ENCODE peak calls at places on chromosomes 4 and X, in eight cellular contexts. One of them, this sample, is unnamed.

GRCh38 chrX:145393702-145394235 is 146.5 kb downstream of the SPANXN1 start:
- DNase-seq in left lung: no peak
- DNase-seq in activated CD4-positive, alpha-beta T cell treated with anti-CD3 and anti-CD28 coated beads, Interleukin-2, amount 50 U/mL, for 1 hour: no peak
- DNase-seq in NCI-H526 treated with DMSO at 0.1 percent for 48 hours: no peak
- DNase-seq in EH: no peak
- DNase-seq in T-helper 17 cell: no peak
- DNase-seq in anterior cingulate cortex: no peak
- DNase-seq in M059J: peak; percentile 0
- DNase-seq in this sample: no peak

GRCh38 chr4:186798951-186799659 is 75.4 kb upstream of the FAT1 start:
- DNase-seq in left lung: no peak
- DNase-seq in activated CD4-positive, alpha-beta T cell treated with anti-CD3 and anti-CD28 coated beads, Interleukin-2, amount 50 U/mL, for 1 hour: no peak
- DNase-seq in NCI-H526 treated with DMSO at 0.1 percent for 48 hours: no peak
- DNase-seq in EH: no peak
- DNase-seq in T-helper 17 cell: no peak
- DNase-seq in anterior cingulate cortex: no peak
- DNase-seq in M059J: no peak
- DNase-seq in this sample: no peak

GRCh38 chr4:20832821-20833220 is 132.6 kb downstream of the PACRGL start:
- DNase-seq in left lung: no peak
- DNase-seq in activated CD4-positive, alpha-beta T cell treated with anti-CD3 and anti-CD28 coated beads, Interleukin-2, amount 50 U/mL, for 1 hour: no peak
- DNase-seq in NCI-H526 treated with DMSO at 0.1 percent for 48 hours: no peak
- DNase-seq in EH: peak; percentile 66
- DNase-seq in T-helper 17 cell: no peak
- DNase-seq in anterior cingulate cortex: no peak
- DNase-seq in M059J: peak; percentile 83
- DNase-seq in this sample: no peak

GRCh38 chrX:48071064-48071985 is at the start of gene ZNF630:
- DNase-seq in left lung: peak; percentile 80
- DNase-seq in activated CD4-positive, alpha-beta T cell treated with anti-CD3 and anti-CD28 coated beads, Interleukin-2, amount 50 U/mL, for 1 hour: peak; percentile 33
- DNase-seq in NCI-H526 treated with DMSO at 0.1 percent for 48 hours: peak; percentile 84
- DNase-seq in EH: peak; percentile 50
- DNase-seq in T-helper 17 cell: peak; percentile 15
- DNase-seq in anterior cingulate cortex: peak; percentile 29
- DNase-seq in M059J: peak; percentile 75
- DNase-seq in this sample: peak; percentile 42

GRCh38 chr4:172942840-172943239 is 225.8 kb upstream of the GALNT7 start:
- DNase-seq in left lung: no peak
- DNase-seq in activated CD4-positive, alpha-beta T cell treated with anti-CD3 and anti-CD28 coated beads, Interleukin-2, amount 50 U/mL, for 1 hour: no peak
- DNase-seq in NCI-H526 treated with DMSO at 0.1 percent for 48 hours: no peak
- DNase-seq in EH: no peak
- DNase-seq in T-helper 17 cell: no peak
- DNase-seq in anterior cingulate cortex: no peak
- DNase-seq in M059J: no peak
- DNase-seq in this sample: no peak

GRCh38 chrX:29318051-29318450 is 730.8 kb downstream of the IL1RAPL1 start:
- DNase-seq in left lung: no peak
- DNase-seq in activated CD4-positive, alpha-beta T cell treated with anti-CD3 and anti-CD28 coated beads, Interleukin-2, amount 50 U/mL, for 1 hour: no peak
- DNase-seq in NCI-H526 treated with DMSO at 0.1 percent for 48 hours: no peak
- DNase-seq in EH: peak; percentile 48
- DNase-seq in T-helper 17 cell: no peak
- DNase-seq in anterior cingulate cortex: no peak
- DNase-seq in M059J: no peak
- DNase-seq in this sample: no peak

GRCh38 chr4:37662861-37663390 is 23.2 kb downstream of the RELL1 start:
- DNase-seq in left lung: no peak
- DNase-seq in activated CD4-positive, alpha-beta T cell treated with anti-CD3 and anti-CD28 coated beads, Interleukin-2, amount 50 U/mL, for 1 hour: no peak
- DNase-seq in NCI-H526 treated with DMSO at 0.1 percent for 48 hours: no peak
- DNase-seq in EH: peak; percentile 13
- DNase-seq in T-helper 17 cell: no peak
- DNase-seq in anterior cingulate cortex: no peak
- DNase-seq in M059J: peak; percentile 50
- DNase-seq in this sample: no peak

GRCh38 chrX:102651242-102651967 is at the start of gene GPRASP1:
- DNase-seq in left lung: peak; percentile 48
- DNase-seq in activated CD4-positive, alpha-beta T cell treated with anti-CD3 and anti-CD28 coated beads, Interleukin-2, amount 50 U/mL, for 1 hour: peak; percentile 63
- DNase-seq in NCI-H526 treated with DMSO at 0.1 percent for 48 hours: peak; percentile 34
- DNase-seq in EH: peak; percentile 33
- DNase-seq in T-helper 17 cell: peak; percentile 51
- DNase-seq in anterior cingulate cortex: peak; percentile 63
- DNase-seq in M059J: peak; percentile 14
- DNase-seq in this sample: no peak

GRCh38 chr4:38069271-38069760 is 109.1 kb downstream of the PTTG2 start:
- DNase-seq in left lung: peak; percentile 58
- DNase-seq in activated CD4-positive, alpha-beta T cell treated with anti-CD3 and anti-CD28 coated beads, Interleukin-2, amount 50 U/mL, for 1 hour: peak; percentile 36
- DNase-seq in NCI-H526 treated with DMSO at 0.1 percent for 48 hours: no peak
- DNase-seq in EH: peak; percentile 34
- DNase-seq in T-helper 17 cell: no peak
- DNase-seq in anterior cingulate cortex: no peak
- DNase-seq in M059J: peak; percentile 91
- DNase-seq in this sample: no peak

GRCh38 chr4:169253087-169253675 is 17.6 kb downstream of the SH3RF1 start:
- DNase-seq in left lung: no peak
- DNase-seq in activated CD4-positive, alpha-beta T cell treated with anti-CD3 and anti-CD28 coated beads, Interleukin-2, amount 50 U/mL, for 1 hour: no peak
- DNase-seq in NCI-H526 treated with DMSO at 0.1 percent for 48 hours: no peak
- DNase-seq in EH: peak; percentile 43
- DNase-seq in T-helper 17 cell: no peak
- DNase-seq in anterior cingulate cortex: no peak
- DNase-seq in M059J: no peak
- DNase-seq in this sample: no peak

GRCh38 chr4:56803473-56803872 is 18.0 kb downstream of the SPINK2 start:
- DNase-seq in left lung: no peak
- DNase-seq in activated CD4-positive, alpha-beta T cell treated with anti-CD3 and anti-CD28 coated beads, Interleukin-2, amount 50 U/mL, for 1 hour: no peak
- DNase-seq in NCI-H526 treated with DMSO at 0.1 percent for 48 hours: no peak
- DNase-seq in EH: peak; percentile 22
- DNase-seq in T-helper 17 cell: no peak
- DNase-seq in anterior cingulate cortex: no peak
- DNase-seq in M059J: peak; percentile 31
- DNase-seq in this sample: no peak

GRCh38 chr4:60432911-60433310 is 767.2 kb upstream of the ADGRL3 start:
- DNase-seq in left lung: no peak
- DNase-seq in activated CD4-positive, alpha-beta T cell treated with anti-CD3 and anti-CD28 coated beads, Interleukin-2, amount 50 U/mL, for 1 hour: no peak
- DNase-seq in NCI-H526 treated with DMSO at 0.1 percent for 48 hours: no peak
- DNase-seq in EH: no peak
- DNase-seq in T-helper 17 cell: no peak
- DNase-seq in anterior cingulate cortex: no peak
- DNase-seq in M059J: no peak
- DNase-seq in this sample: no peak

GRCh38 chr4:124685851-124686250 is 26.7 kb downstream of the ANKRD50 start:
- DNase-seq in left lung: no peak
- DNase-seq in activated CD4-positive, alpha-beta T cell treated with anti-CD3 and anti-CD28 coated beads, Interleukin-2, amount 50 U/mL, for 1 hour: no peak
- DNase-seq in NCI-H526 treated with DMSO at 0.1 percent for 48 hours: no peak
- DNase-seq in EH: peak; percentile 3
- DNase-seq in T-helper 17 cell: no peak
- DNase-seq in anterior cingulate cortex: no peak
- DNase-seq in M059J: no peak
- DNase-seq in this sample: no peak

GRCh38 chr4:137861682-137862081 is 329.4 kb upstream of the PCDH18 start:
- DNase-seq in left lung: no peak
- DNase-seq in activated CD4-positive, alpha-beta T cell treated with anti-CD3 and anti-CD28 coated beads, Interleukin-2, amount 50 U/mL, for 1 hour: no peak
- DNase-seq in NCI-H526 treated with DMSO at 0.1 percent for 48 hours: no peak
- DNase-seq in EH: peak; percentile 43
- DNase-seq in T-helper 17 cell: no peak
- DNase-seq in anterior cingulate cortex: no peak
- DNase-seq in M059J: no peak
- DNase-seq in this sample: no peak

GRCh38 chr4:65661469-65661868 is 8.8 kb downstream of the EPHA5 start:
- DNase-seq in left lung: no peak
- DNase-seq in activated CD4-positive, alpha-beta T cell treated with anti-CD3 and anti-CD28 coated beads, Interleukin-2, amount 50 U/mL, for 1 hour: no peak
- DNase-seq in NCI-H526 treated with DMSO at 0.1 percent for 48 hours: no peak
- DNase-seq in EH: no peak
- DNase-seq in T-helper 17 cell: no peak
- DNase-seq in anterior cingulate cortex: no peak
- DNase-seq in M059J: peak; percentile 66
- DNase-seq in this sample: no peak

GRCh38 chr4:1166509-1167243 is 5.7 kb downstream of the SPON2 start:
- DNase-seq in left lung: no peak
- DNase-seq in activated CD4-positive, alpha-beta T cell treated with anti-CD3 and anti-CD28 coated beads, Interleukin-2, amount 50 U/mL, for 1 hour: no peak
- DNase-seq in NCI-H526 treated with DMSO at 0.1 percent for 48 hours: no peak
- DNase-seq in EH: no peak
- DNase-seq in T-helper 17 cell: no peak
- DNase-seq in anterior cingulate cortex: no peak
- DNase-seq in M059J: no peak
- DNase-seq in this sample: no peak

GRCh38 chr4:118557298-118557851 is 127.8 kb upstream of the METTL14 start:
- DNase-seq in left lung: no peak
- DNase-seq in activated CD4-positive, alpha-beta T cell treated with anti-CD3 and anti-CD28 coated beads, Interleukin-2, amount 50 U/mL, for 1 hour: no peak
- DNase-seq in NCI-H526 treated with DMSO at 0.1 percent for 48 hours: no peak
- DNase-seq in EH: peak; percentile 82
- DNase-seq in T-helper 17 cell: no peak
- DNase-seq in anterior cingulate cortex: no peak
- DNase-seq in M059J: peak; percentile 85
- DNase-seq in this sample: no peak

GRCh38 chr4:825969-826330 is at the start of gene CPLX1:
- DNase-seq in left lung: no peak
- DNase-seq in activated CD4-positive, alpha-beta T cell treated with anti-CD3 and anti-CD28 coated beads, Interleukin-2, amount 50 U/mL, for 1 hour: no peak
- DNase-seq in NCI-H526 treated with DMSO at 0.1 percent for 48 hours: no peak
- DNase-seq in EH: no peak
- DNase-seq in T-helper 17 cell: peak; percentile 31
- DNase-seq in anterior cingulate cortex: no peak
- DNase-seq in M059J: peak; percentile 20
- DNase-seq in this sample: no peak

GRCh38 chrX:10414872-10415703 is 205.3 kb downstream of the MID1 start:
- DNase-seq in left lung: no peak
- DNase-seq in activated CD4-positive, alpha-beta T cell treated with anti-CD3 and anti-CD28 coated beads, Interleukin-2, amount 50 U/mL, for 1 hour: no peak
- DNase-seq in NCI-H526 treated with DMSO at 0.1 percent for 48 hours: no peak
- DNase-seq in EH: peak; percentile 73
- DNase-seq in T-helper 17 cell: no peak
- DNase-seq in anterior cingulate cortex: no peak
- DNase-seq in M059J: peak; percentile 73
- DNase-seq in this sample: no peak

GRCh38 chrX:149683966-149684730 is 27.7 kb upstream of the MAGEA11 start:
- DNase-seq in left lung: no peak
- DNase-seq in activated CD4-positive, alpha-beta T cell treated with anti-CD3 and anti-CD28 coated beads, Interleukin-2, amount 50 U/mL, for 1 hour: no peak
- DNase-seq in NCI-H526 treated with DMSO at 0.1 percent for 48 hours: no peak
- DNase-seq in EH: no peak
- DNase-seq in T-helper 17 cell: no peak
- DNase-seq in anterior cingulate cortex: no peak
- DNase-seq in M059J: no peak
- DNase-seq in this sample: no peak

GRCh38 chr4:70901607-70901983 is 574 bp upstream of the MOB1B start:
- DNase-seq in left lung: no peak
- DNase-seq in activated CD4-positive, alpha-beta T cell treated with anti-CD3 and anti-CD28 coated beads, Interleukin-2, amount 50 U/mL, for 1 hour: no peak
- DNase-seq in NCI-H526 treated with DMSO at 0.1 percent for 48 hours: no peak
- DNase-seq in EH: no peak
- DNase-seq in T-helper 17 cell: no peak
- DNase-seq in anterior cingulate cortex: no peak
- DNase-seq in M059J: no peak
- DNase-seq in this sample: no peak

GRCh38 chrX:153321381-153322105 is at the start of gene PNMA6F:
- DNase-seq in left lung: no peak
- DNase-seq in activated CD4-positive, alpha-beta T cell treated with anti-CD3 and anti-CD28 coated beads, Interleukin-2, amount 50 U/mL, for 1 hour: no peak
- DNase-seq in NCI-H526 treated with DMSO at 0.1 percent for 48 hours: no peak
- DNase-seq in EH: no peak
- DNase-seq in T-helper 17 cell: no peak
- DNase-seq in anterior cingulate cortex: peak; percentile 10
- DNase-seq in M059J: no peak
- DNase-seq in this sample: no peak

This sample was measured in CD14-positive monocyte.